ENCODE peak calls at places on chromosomes 16 and 17, in five cellular contexts. G is CD8-positive, alpha-beta T cell; J is esophagus muscularis mucosa; Y is adrenal gland; H is A549. K is an unnamed sample. For H3K4me1, the result is how much of the 10 kb centered on the place peaks cover.

GRCh38 chr16:88561485-88562369 is 8.5 kb upstream of the ZC3H18 start:
- DNase-seq in G (peak), J (no peak), Y (peak), H (peak), K (peak)

GRCh38 chr16:1163567-1164055 is 10.7 kb downstream of the CACNA1H start:
- DNase-seq in G (no peak), J (no peak), Y (no peak), H (no peak), K (no peak)

GRCh38 chr16:4935231-4935855 is 1.6 kb downstream of the PPL start:
- DNase-seq in G (no peak), J (peak), Y (peak), H (no peak), K (no peak)

GRCh38 chr17:48219605-48220004 is 112.0 kb downstream of the SNX11 start:
- DNase-seq in G (no peak), J (no peak), Y (no peak), H (no peak), K (no peak)

GRCh38 chr17:72667096-72668063 is 425.1 kb downstream of the SLC39A11 start:
- DNase-seq in G (no peak), J (no peak), Y (no peak), H (no peak), K (no peak)

GRCh38 chr16:2511128-2511785 is 2.5 kb upstream of the ATP6V0C start:
- DNase-seq in G (no peak), J (no peak), Y (peak), H (no peak), K (no peak)

GRCh38 chr16:46972971-46973456 is 460 bp downstream of the DNAJA2 start:
- DNase-seq in G (no peak), J (no peak), Y (peak), H (no peak), K (peak)

GRCh38 chr16:14501331-14502255 is 128.5 kb downstream of the PARN start:
- DNase-seq in G (no peak), J (peak), Y (peak), H (peak), K (peak)

GRCh38 chr16:3610698-3611144 is 685 bp downstream of the SLX4 start:
- DNase-seq in G (no peak), J (no peak), Y (no peak), H (no peak), K (no peak)

GRCh38 chr17:8162997-8163977 is 539 bp upstream of the VAMP2 start:
- DNase-seq in G (no peak), J (no peak), Y (no peak), H (peak), K (no peak)

GRCh38 chr17:8163978-8164814 is 1.4 kb upstream of the VAMP2 start:
- DNase-seq in G (no peak), J (no peak), Y (peak), H (peak), K (no peak)

GRCh38 chr17:8161289-8162231 is 1.2 kb downstream of the VAMP2 start:
- DNase-seq in G (no peak), J (no peak), Y (no peak), H (no peak), K (no peak)

GRCh38 chr17:8160741-8161221 is 2.0 kb downstream of the VAMP2 start:
- DNase-seq in G (no peak), J (no peak), Y (no peak), H (no peak), K (no peak)

DNA sequence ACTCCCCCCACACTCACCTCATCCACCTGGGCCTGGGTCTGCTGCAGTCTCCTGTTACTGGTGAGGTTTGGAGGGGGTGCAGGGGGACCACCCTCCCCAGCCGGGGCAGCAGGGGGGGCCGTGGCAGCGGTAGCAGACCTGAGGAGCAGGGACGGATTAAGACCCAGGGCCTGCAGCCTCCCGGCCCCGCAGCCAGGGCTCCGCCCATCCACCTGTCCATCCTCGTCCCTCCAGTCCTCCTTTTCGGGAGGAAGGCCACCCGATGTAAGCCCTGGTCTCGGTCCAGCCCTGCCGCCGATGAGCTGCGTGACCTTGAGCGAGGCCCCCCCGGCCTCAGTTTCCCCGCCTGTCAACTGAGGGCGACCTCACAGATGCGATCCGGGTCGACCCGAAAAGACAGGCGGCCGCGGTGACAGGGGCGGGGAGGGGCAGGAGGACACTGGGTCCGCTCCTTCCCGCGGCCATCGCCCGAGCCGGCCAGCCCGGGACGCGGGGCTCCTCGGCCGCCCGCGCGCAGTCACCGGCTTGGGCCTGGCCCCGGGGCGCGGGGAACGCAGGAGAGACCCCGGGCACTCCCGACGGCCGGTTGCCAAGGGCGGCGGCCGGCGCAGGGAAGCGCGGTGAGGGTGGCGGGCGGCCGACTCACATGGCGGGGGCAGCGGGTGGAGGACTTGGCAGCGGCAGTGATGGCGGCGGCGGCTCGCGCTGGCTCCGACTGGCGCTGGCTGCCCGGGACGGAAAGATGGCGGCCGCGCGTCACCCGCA is at the start of gene VAMP2:
- DNase-seq in G (peak), J (no peak), Y (peak), H (peak), K (peak)
- H3K4me1 ChIP-seq in G (half or more), J (under half), Y (under half), H (under half), K (under half)

DNA sequence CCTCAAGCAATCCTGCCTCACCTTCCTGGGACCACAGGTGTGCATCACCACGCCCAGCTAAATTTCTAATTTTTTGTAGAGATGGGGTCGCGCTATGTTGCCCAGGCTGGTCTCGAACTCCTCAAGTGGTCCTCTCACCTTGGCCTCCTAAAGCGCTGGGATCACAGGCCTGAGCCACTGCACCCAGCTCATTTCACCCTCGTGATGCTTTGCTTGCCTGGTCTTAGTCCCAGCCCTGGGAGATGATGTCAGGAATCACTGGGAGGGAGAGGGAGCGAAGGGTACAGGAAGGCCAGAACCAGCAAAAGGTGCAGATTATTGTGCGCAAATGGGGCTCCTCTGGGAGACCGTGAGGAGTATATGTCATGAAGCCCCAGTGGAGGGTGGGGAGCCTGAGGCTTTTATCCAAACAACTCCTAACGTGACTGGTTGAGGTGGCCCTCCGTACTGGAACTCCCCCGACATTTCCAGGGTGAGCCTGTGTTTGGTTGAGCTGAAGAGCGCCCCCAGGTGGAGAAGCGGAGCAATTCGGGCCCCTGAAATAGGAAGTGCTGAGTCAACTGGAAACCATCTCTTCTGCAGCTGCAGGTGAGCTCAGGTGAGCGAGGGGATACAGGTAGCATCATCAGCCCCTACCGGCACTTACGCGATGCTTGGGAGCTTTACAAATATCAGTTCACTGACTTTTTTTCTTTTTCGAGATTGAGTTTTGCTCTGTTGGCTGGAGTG is 41.2 kb upstream of the HAPSTR1 start:
- DNase-seq in G (no peak), J (no peak), Y (no peak), H (no peak), K (peak)
- TF ChIP-seq CTCF in G (no peak), J (no peak), Y (peak), H (peak), K (peak)

GRCh38 chr16:57479422-57480126 is 6.7 kb downstream of the DOK4 start:
- DNase-seq in G (no peak), J (no peak), Y (no peak), H (no peak), K (peak)

GRCh38 chr16:57480127-57480753 is 6.1 kb downstream of the DOK4 start:
- DNase-seq in G (no peak), J (no peak), Y (no peak), H (peak), K (peak)

GRCh38 chr16:57479043-57479421 is 7.3 kb downstream of the DOK4 start:
- DNase-seq in G (no peak), J (no peak), Y (no peak), H (no peak), K (peak)

GRCh38 chr16:57477531-57478202 is 8.6 kb downstream of the DOK4 start:
- DNase-seq in G (no peak), J (no peak), Y (no peak), H (no peak), K (peak)

GRCh38 chr16:57478396-57479024 is 7.8 kb downstream of the DOK4 start:
- DNase-seq in G (no peak), J (no peak), Y (no peak), H (no peak), K (no peak)
- H3K4me1 ChIP-seq in G (under half), J (under half), Y (under half), H (half or more), K (under half)

DNA sequence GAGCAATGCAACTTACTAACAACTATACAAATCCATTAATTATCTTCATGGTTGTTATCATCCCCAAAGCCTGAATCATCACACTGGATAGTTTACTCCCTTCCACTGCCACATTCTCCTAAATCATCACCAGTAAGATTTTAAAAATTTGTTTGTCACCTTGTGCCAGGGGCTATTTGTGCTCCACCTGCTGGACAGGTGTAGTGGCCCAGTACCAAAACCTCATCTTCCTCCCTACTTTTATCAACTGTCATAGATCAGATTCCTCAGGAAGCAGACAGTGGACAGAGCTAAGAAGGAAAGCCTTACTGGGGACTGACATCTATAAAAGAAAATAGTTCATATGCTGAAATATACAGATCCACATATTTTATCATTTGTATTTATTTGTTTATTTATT is 280.4 kb downstream of the CDH11 start:
- DNase-seq in G (no peak), J (no peak), Y (no peak), H (no peak), K (no peak)
- TF ChIP-seq CTCF in G (no peak), J (no peak), Y (no peak), H (no peak), K (no peak)

GRCh38 chr16:10932959-10933710 is 9.1 kb downstream of the DEXI start:
- DNase-seq in G (no peak), J (no peak), Y (no peak), H (no peak), K (no peak)

GRCh38 chr16:10933865-10934264 is 8.4 kb downstream of the DEXI start:
- DNase-seq in G (no peak), J (no peak), Y (peak), H (no peak), K (no peak)

GRCh38 chr16:10931133-10931532 is 11.1 kb downstream of the DEXI start:
- DNase-seq in G (no peak), J (no peak), Y (no peak), H (no peak), K (no peak)

GRCh38 chr16:10930755-10931093 is 11.5 kb downstream of the DEXI start:
- DNase-seq in G (no peak), J (no peak), Y (no peak), H (no peak), K (no peak)

DNA sequence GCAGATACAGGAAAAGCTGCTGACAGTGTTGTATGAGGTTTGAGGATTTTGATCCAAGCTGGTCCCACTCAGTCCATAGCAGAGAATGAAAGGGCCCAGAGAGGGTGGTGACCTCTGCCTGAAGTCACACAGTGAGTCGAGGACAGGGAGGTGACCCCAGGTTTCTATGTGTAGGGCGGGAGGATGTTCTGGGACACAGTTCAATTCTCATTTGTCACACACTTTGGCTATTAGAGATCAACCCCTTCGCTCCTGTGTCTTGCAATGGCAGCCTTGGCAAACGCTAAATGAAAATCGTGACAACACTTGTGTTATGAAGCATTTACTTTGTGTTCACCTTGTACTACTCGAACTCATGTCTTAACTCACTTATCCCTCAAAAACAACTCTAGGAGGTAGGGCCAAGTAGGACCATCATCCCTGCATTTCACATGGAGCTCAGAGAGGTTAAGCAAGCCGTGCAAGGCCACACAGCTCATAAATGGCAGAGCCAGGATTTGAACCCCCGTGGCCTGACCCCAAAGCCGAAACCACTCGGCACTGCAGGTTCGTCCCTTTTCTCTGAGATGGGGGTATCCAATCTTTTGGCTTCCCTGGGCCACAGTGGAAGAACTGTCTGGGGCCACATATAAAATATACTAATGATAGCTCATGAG is 10.2 kb downstream of the DEXI start:
- DNase-seq in G (no peak), J (no peak), Y (no peak), H (no peak), K (no peak)
- H3K4me1 ChIP-seq in G (under half), J (half or more), Y (half or more), H (under half), K (under half)

DNA sequence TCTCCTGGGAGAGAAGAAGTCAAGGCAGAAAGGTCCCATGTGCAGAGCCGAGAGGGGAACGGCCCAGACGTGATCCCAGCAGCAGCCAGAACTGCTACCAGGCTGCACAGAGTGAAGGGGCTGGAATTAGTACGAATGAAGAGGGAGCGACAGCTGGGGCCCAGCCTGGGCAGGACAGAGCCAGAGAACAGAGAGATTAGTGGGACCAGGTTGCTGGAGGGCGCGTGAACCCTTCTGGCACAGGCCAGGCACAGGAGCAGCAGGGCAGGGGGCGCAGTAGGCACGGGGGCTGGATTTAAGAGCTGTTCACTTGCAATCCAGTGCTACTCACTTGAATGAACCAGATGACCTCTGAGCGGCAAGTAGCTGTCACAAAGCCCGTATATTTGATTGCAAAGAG is 66.9 kb downstream of the PLXDC1 start:
- DNase-seq in G (no peak), J (no peak), Y (no peak), H (no peak), K (peak)
- TF ChIP-seq CTCF in G (no peak), J (no peak), Y (no peak), H (no peak), K (no peak)

GRCh38 chr16:72561-73537 is at the start of gene RHBDF1:
- DNase-seq in G (no peak), J (no peak), Y (no peak), H (peak), K (peak)
- H3K4me1 ChIP-seq in G (under half), J (half or more), Y (under half), H (under half), K (under half)